ENCODE peak calls at places on chromosome 13, in ten cellular contexts. V is Peyer's patch; B is GM20000; Z is endothelial cell; Q is CD8-positive, alpha-beta T cell; I is WTC11; P is AG04450; C is heart left ventricle; X is heart right ventricle; G is mesothelial cell of epicardium. M is an unnamed sample.

GRCh38 chr13:51981355-51981754 is 29.9 kb downstream of the ATP7B start:
- DNase-seq in V (no peak), B (no peak), Z (no peak), Q (no peak), I (no peak), P (no peak), C (no peak), X (no peak), G (no peak), M (no peak)

GRCh38 chr13:77698211-77699058 is 948 bp downstream of the SLAIN1 start:
- DNase-seq in V (peak), B (peak), Z (peak), Q (peak), I (peak), P (no peak), C (peak), X (peak), G (peak), M (no peak)

GRCh38 chr13:113978741-113979481 is 5.0 kb upstream of the C13orf46 start:
- DNase-seq in V (peak), B (no peak), Z (no peak), Q (no peak), I (peak), P (no peak), C (no peak), X (no peak), G (peak), M (no peak)

GRCh38 chr13:76672422-76672821 is 213.8 kb downstream of the KCTD12 start:
- DNase-seq in V (no peak), B (no peak), Z (no peak), Q (no peak), I (no peak), P (no peak), C (no peak), X (no peak), G (no peak), M (no peak)

GRCh38 chr13:80242728-80243427 is 98.0 kb downstream of the SPRY2 start:
- DNase-seq in V (no peak), B (no peak), Z (no peak), Q (no peak), I (no peak), P (no peak), C (no peak), X (no peak), G (no peak), M (no peak)

GRCh38 chr13:98396071-98396710 is 180.7 kb downstream of the STK24 start:
- DNase-seq in V (no peak), B (no peak), Z (no peak), Q (no peak), I (no peak), P (no peak), C (no peak), X (no peak), G (no peak), M (no peak)

GRCh38 chr13:98334620-98335205 is 157.6 kb upstream of the RNF113B start:
- DNase-seq in V (no peak), B (no peak), Z (no peak), Q (no peak), I (no peak), P (no peak), C (no peak), X (no peak), G (no peak), M (no peak)

GRCh38 chr13:108342369-108343289 is 73.1 kb downstream of the TNFSF13B start:
- DNase-seq in V (no peak), B (peak), Z (no peak), Q (no peak), I (no peak), P (peak), C (no peak), X (no peak), G (no peak), M (no peak)

GRCh38 chr13:57629391-57629804 is 2.1 kb upstream of the PCDH17 start:
- DNase-seq in V (peak), B (no peak), Z (peak), Q (no peak), I (no peak), P (no peak), C (peak), X (peak), G (peak), M (no peak)

GRCh38 chr13:37899753-37900152 is 30.2 kb upstream of the TRPC4 start:
- DNase-seq in V (no peak), B (no peak), Z (no peak), Q (no peak), I (no peak), P (no peak), C (no peak), X (no peak), G (no peak), M (no peak)

GRCh38 chr13:40672310-40673060 is 6.0 kb upstream of the FOXO1 start:
- DNase-seq in V (no peak), B (no peak), Z (no peak), Q (no peak), I (no peak), P (peak), C (no peak), X (no peak), G (no peak), M (no peak)

GRCh38 chr13:48019796-48020195 is 17.7 kb upstream of the NUDT15 start:
- DNase-seq in V (no peak), B (no peak), Z (no peak), Q (no peak), I (no peak), P (no peak), C (no peak), X (no peak), G (no peak), M (no peak)

GRCh38 chr13:67574320-67575233 is 344.4 kb upstream of the PCDH9 start:
- DNase-seq in V (no peak), B (no peak), Z (no peak), Q (no peak), I (no peak), P (peak), C (no peak), X (no peak), G (no peak), M (no peak)

GRCh38 chr13:110306960-110307696 is at the start of the genes COL4A1 and COL4A2:
- DNase-seq in V (peak), B (no peak), Z (peak), Q (no peak), I (peak), P (no peak), C (peak), X (peak), G (peak), M (peak)

GRCh38 chr13:100040196-100040595 is 48.7 kb upstream of the PCCA start:
- DNase-seq in V (no peak), B (no peak), Z (no peak), Q (no peak), I (no peak), P (no peak), C (no peak), X (no peak), G (no peak), M (no peak)

GRCh38 chr13:20415288-20415644 is 110.4 kb downstream of the CRYL1 start:
- DNase-seq in V (no peak), B (no peak), Z (no peak), Q (no peak), I (no peak), P (no peak), C (no peak), X (no peak), G (no peak), M (no peak)

GRCh38 chr13:76609643-76610042 is 276.6 kb downstream of the KCTD12 start:
- DNase-seq in V (no peak), B (no peak), Z (no peak), Q (no peak), I (no peak), P (no peak), C (no peak), X (no peak), G (no peak), M (no peak)

GRCh38 chr13:78806457-78806856 is 147.5 kb upstream of the OBI1 start:
- DNase-seq in V (no peak), B (no peak), Z (peak), Q (no peak), I (no peak), P (no peak), C (no peak), X (no peak), G (no peak), M (no peak)
- TF ChIP-seq CTCF in V (peak), B (peak), Z (peak), Q (peak), I (no peak), P (peak), C (no peak), X (no peak), G (no peak), M (peak)

GRCh38 chr13:112074139-112074710 is 7.3 kb downstream of the SOX1 start:
- DNase-seq in V (no peak), B (no peak), Z (no peak), Q (no peak), I (no peak), P (no peak), C (no peak), X (no peak), G (no peak), M (no peak)
- TF ChIP-seq CTCF in V (no peak), B (no peak), Z (no peak), Q (no peak), I (no peak), P (no peak), C (no peak), X (no peak), G (no peak), M (no peak)

DNA sequence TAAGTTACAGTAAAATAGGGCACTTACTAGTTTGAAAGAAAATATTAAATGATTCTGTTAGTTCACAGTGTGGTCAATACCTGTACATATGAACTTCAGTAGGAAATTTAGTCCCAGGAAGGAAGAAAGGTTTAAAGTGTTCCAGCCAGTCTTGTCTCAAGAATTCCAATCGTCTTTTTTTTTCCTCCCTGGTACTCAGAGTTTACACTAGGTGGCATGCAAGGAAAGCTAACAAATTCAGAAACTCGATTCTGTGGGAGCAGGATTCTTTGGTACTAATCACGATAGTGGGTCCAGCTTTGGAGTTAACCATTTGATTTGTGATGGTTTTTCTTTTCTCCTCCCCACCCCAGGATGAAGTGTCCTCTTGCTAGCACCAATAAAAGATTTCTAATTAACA is 43.6 kb downstream of the POLR1D start:
- DNase-seq in V (no peak), B (no peak), Z (no peak), Q (no peak), I (no peak), P (no peak), C (no peak), X (no peak), G (no peak), M (no peak)
- TF ChIP-seq CTCF in V (no peak), B (no peak), Z (no peak), Q (no peak), I (no peak), P (peak), C (peak), X (peak), G (no peak), M (peak)

GRCh38 chr13:50618206-50618605 is 225.3 kb downstream of the DLEU7 start:
- DNase-seq in V (no peak), B (no peak), Z (no peak), Q (no peak), I (no peak), P (no peak), C (no peak), X (no peak), G (no peak), M (no peak)

GRCh38 chr13:50617134-50617721 is 226.3 kb downstream of the DLEU7 start:
- DNase-seq in V (no peak), B (no peak), Z (no peak), Q (no peak), I (no peak), P (no peak), C (no peak), X (no peak), G (no peak), M (no peak)

GRCh38 chr13:50613356-50613831 is 230.1 kb downstream of the DLEU7 start:
- DNase-seq in V (no peak), B (no peak), Z (no peak), Q (no peak), I (no peak), P (no peak), C (peak), X (no peak), G (no peak), M (no peak)

GRCh38 chr13:50615234-50615633 is 228.3 kb downstream of the DLEU7 start:
- DNase-seq in V (no peak), B (no peak), Z (no peak), Q (no peak), I (no peak), P (no peak), C (no peak), X (no peak), G (no peak), M (no peak)

DNA sequence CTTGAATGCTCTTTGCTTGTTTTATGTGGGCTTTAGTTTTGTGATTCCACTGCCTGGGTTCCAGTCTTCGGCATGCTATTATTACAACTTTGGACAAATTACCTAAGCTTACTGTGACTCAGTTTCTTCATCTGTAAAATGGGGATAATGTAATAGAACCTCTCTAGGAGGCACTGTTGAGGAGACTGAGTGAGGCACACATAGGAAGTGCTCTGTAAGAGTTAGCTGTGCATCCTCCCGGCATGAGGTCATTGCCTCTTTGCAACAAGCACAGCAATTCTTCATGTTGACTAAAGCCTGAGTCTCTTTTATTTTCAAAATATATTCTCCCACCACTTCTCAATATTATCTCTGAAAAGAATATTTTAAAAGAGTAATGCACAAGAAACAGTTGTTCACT is 227.4 kb downstream of the DLEU7 start:
- DNase-seq in V (no peak), B (no peak), Z (no peak), Q (no peak), I (no peak), P (peak), C (no peak), X (no peak), G (no peak), M (no peak)
- TF ChIP-seq CTCF in V (no peak), B (no peak), Z (no peak), Q (no peak), I (no peak), P (no peak), C (no peak), X (no peak), G (no peak), M (no peak)

DNA sequence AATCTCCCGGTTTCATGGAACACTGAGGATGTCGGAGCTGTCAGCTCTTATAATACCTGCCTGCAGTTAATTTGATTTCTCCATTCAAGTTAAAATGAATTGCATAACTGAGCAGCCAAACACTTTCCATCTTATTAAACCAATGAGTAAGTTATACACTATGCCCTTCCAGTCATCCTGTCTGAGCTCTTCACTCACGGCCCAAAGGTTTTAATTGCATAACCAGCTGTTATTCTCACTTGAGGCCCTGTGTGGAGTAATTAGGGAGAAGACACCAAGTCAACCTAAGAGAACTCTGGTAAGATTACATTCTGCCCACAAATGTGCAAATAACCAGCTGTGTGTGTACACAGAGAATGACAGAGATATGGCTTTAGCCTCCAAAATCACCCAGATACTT is 303.5 kb downstream of the TBC1D4 start:
- DNase-seq in V (no peak), B (no peak), Z (no peak), Q (no peak), I (no peak), P (no peak), C (no peak), X (no peak), G (no peak), M (no peak)
- TF ChIP-seq CTCF in V (no peak), B (no peak), Z (no peak), Q (no peak), I (no peak), P (no peak), C (no peak), X (no peak), G (no peak), M (no peak)

GRCh38 chr13:27174766-27175455 is 3.3 kb upstream of the USP12 start:
- DNase-seq in V (no peak), B (no peak), Z (no peak), Q (no peak), I (no peak), P (no peak), C (no peak), X (no peak), G (no peak), M (no peak)

GRCh38 chr13:27182844-27183497 is 11.4 kb upstream of the USP12 start:
- DNase-seq in V (no peak), B (no peak), Z (no peak), Q (no peak), I (no peak), P (no peak), C (peak), X (peak), G (no peak), M (no peak)

GRCh38 chr13:27182054-27182453 is 10.4 kb upstream of the USP12 start:
- DNase-seq in V (no peak), B (no peak), Z (no peak), Q (no peak), I (no peak), P (no peak), C (no peak), X (no peak), G (no peak), M (no peak)

GRCh38 chr13:27176772-27177171 is 5.2 kb upstream of the USP12 start:
- DNase-seq in V (no peak), B (peak), Z (no peak), Q (no peak), I (no peak), P (no peak), C (no peak), X (no peak), G (no peak), M (no peak)

DNA sequence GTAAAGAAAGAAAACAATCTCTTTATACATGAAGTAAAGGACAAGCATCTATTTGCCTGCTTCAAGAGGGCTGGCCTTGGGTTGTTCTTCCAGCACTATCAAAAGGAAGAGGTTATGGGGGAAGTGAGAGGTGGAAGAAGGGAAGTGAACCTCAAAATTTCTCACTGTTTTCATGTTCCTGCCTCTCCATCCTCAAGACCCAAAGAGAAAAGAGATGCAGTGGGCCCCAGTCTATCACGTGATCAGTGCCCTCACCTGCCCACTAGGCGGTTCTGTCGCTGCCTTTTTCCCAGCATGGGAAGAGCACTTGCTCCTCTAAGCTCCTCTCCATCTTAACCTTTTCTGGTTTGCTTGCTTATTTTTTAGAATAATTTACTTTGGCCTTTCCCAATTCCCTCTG is 6.2 kb upstream of the USP12 start:
- DNase-seq in V (no peak), B (no peak), Z (no peak), Q (no peak), I (peak), P (no peak), C (no peak), X (no peak), G (no peak), M (no peak)
- TF ChIP-seq CTCF in V (no peak), B (no peak), Z (no peak), Q (no peak), I (no peak), P (no peak), C (no peak), X (no peak), G (no peak), M (no peak)

GRCh38 chr13:94660695-94661324 is 51.5 kb downstream of the SOX21 start:
- DNase-seq in V (no peak), B (peak), Z (peak), Q (no peak), I (no peak), P (no peak), C (no peak), X (no peak), G (no peak), M (no peak)
- TF ChIP-seq CTCF in V (no peak), B (peak), Z (no peak), Q (no peak), I (peak), P (peak), C (no peak), X (peak), G (no peak), M (peak)

GRCh38 chr13:43154839-43155238 is 131.5 kb downstream of the DNAJC15 start:
- DNase-seq in V (no peak), B (no peak), Z (no peak), Q (no peak), I (no peak), P (no peak), C (no peak), X (no peak), G (no peak), M (no peak)

GRCh38 chr13:43154083-43154739 is 130.8 kb downstream of the DNAJC15 start:
- DNase-seq in V (no peak), B (no peak), Z (no peak), Q (no peak), I (no peak), P (no peak), C (no peak), X (no peak), G (no peak), M (no peak)

GRCh38 chr13:43157796-43158195 is 134.4 kb downstream of the DNAJC15 start:
- DNase-seq in V (no peak), B (no peak), Z (no peak), Q (no peak), I (no peak), P (no peak), C (no peak), X (no peak), G (no peak), M (no peak)

GRCh38 chr13:43156916-43157315 is 133.5 kb downstream of the DNAJC15 start:
- DNase-seq in V (no peak), B (no peak), Z (no peak), Q (no peak), I (no peak), P (no peak), C (no peak), X (no peak), G (no peak), M (no peak)

GRCh38 chr13:43159007-43159406 is 135.6 kb downstream of the DNAJC15 start:
- DNase-seq in V (no peak), B (no peak), Z (no peak), Q (no peak), I (no peak), P (peak), C (no peak), X (no peak), G (no peak), M (no peak)
- TF ChIP-seq CTCF in V (no peak), B (no peak), Z (no peak), Q (no peak), I (no peak), P (peak), C (no peak), X (no peak), G (no peak), M (no peak)